ENCODE peak calls at places on chromosome 13, in six cellular contexts. E is DMS153, Q is chondrocyte, C is BE2C, P is heart left ventricle, B is NAMALWA. X is an unnamed sample.

GRCh38 chr13:102400619-102401125 is 1.2 kb downstream of the FGF14 start:
- DNase-seq in C (peak), E (no peak), Q (peak), P (peak), B (no peak), X (peak)

GRCh38 chr13:71610876-71611275 is 256.1 kb downstream of the DACH1 start:
- DNase-seq in E (peak), Q (no peak), C (no peak), B (peak), P (no peak), X (no peak)

GRCh38 chr13:46146898-46147297 is 35.1 kb downstream of the LCP1 start:
- DNase-seq in B (no peak), P (no peak), E (peak), Q (no peak), C (peak), X (peak)

GRCh38 chr13:98300956-98301641 is 124.0 kb upstream of the RNF113B start:
- DNase-seq in Q (no peak), B (no peak), C (no peak), E (no peak), P (no peak), X (no peak)

GRCh38 chr13:110560606-110561334 is 752 bp downstream of the RAB20 start:
- DNase-seq in B (no peak), E (no peak), C (no peak), P (peak), Q (no peak), X (no peak)

GRCh38 chr13:37319041-37319443 is 213.6 kb upstream of the CSNK1A1L start:
- DNase-seq in Q (no peak), C (no peak), P (no peak), B (no peak), E (no peak), X (no peak)

GRCh38 chr13:40402931-40403412 is 263.5 kb downstream of the FOXO1 start:
- DNase-seq in P (no peak), B (no peak), E (no peak), C (no peak), Q (no peak), X (no peak)

GRCh38 chr13:111153977-111154332 is 38.8 kb downstream of the ARHGEF7 start:
- DNase-seq in Q (no peak), C (no peak), B (peak), P (no peak), E (no peak), X (no peak)

GRCh38 chr13:33678906-33679657 is 138.9 kb upstream of the RFC3 start:
- DNase-seq in C (peak), Q (no peak), P (peak), B (peak), E (no peak), X (peak)

GRCh38 chr13:50230365-50230978 is 215.2 kb downstream of the KCNRG start:
- DNase-seq in C (no peak), Q (no peak), E (no peak), P (no peak), B (no peak), X (no peak)

GRCh38 chr13:37187110-37187509 is 81.6 kb upstream of the CSNK1A1L start:
- DNase-seq in P (no peak), C (no peak), E (no peak), B (no peak), Q (no peak), X (no peak)

GRCh38 chr13:45207319-45207718 is 6.5 kb upstream of the KCTD4 start:
- DNase-seq in E (peak), B (no peak), P (no peak), Q (no peak), C (no peak), X (no peak)

GRCh38 chr13:94298346-94298745 is 181.1 kb downstream of the DCT start:
- DNase-seq in B (no peak), Q (no peak), P (no peak), E (peak), C (no peak), X (no peak)

GRCh38 chr13:94708031-94708571 is 4.2 kb downstream of the SOX21 start:
- DNase-seq in E (peak), B (no peak), C (no peak), P (no peak), Q (no peak), X (peak)

GRCh38 chr13:71730267-71730666 is 136.7 kb downstream of the DACH1 start:
- DNase-seq in P (no peak), B (no peak), C (no peak), Q (no peak), E (no peak), X (no peak)

X was measured in occipital lobe.